ENCODE peak calls at places on chromosomes 13 and 19, in eight cellular contexts. One of them, this sample, is unnamed. For H3K9me3, the result is how much of the 10 kb centered on the place peaks cover.

GRCh38 chr19:56111601-56112312 is 9.3 kb downstream of the ZNF787 start:
- DNase-seq in body of pancreas: peak
- DNase-seq in breast epithelium: no peak
- DNase-seq in IMR-90: no peak
- DNase-seq in tibial artery: no peak
- DNase-seq in K562: no peak
- DNase-seq in upper lobe of right lung: peak
- DNase-seq in tibial nerve: no peak
- DNase-seq in this sample: no peak

GRCh38 chr13:41995946-41996345 is 35.0 kb upstream of the VWA8 start:
- DNase-seq in upper lobe of right lung: peak
- DNase-seq in body of pancreas: no peak
- DNase-seq in breast epithelium: no peak
- DNase-seq in tibial artery: no peak
- DNase-seq in K562: peak
- DNase-seq in tibial nerve: no peak
- DNase-seq in IMR-90: peak
- DNase-seq in this sample: no peak

GRCh38 chr13:28505543-28506135 is 10.7 kb upstream of the FLT1 start:
- DNase-seq in upper lobe of right lung: no peak
- DNase-seq in K562: no peak
- DNase-seq in IMR-90: no peak
- DNase-seq in tibial artery: no peak
- DNase-seq in body of pancreas: no peak
- DNase-seq in breast epithelium: no peak
- DNase-seq in tibial nerve: no peak
- DNase-seq in this sample: no peak

GRCh38 chr19:50204811-50205675 is 1.6 kb downstream of the MYH14 start:
- DNase-seq in tibial artery: no peak
- DNase-seq in IMR-90: no peak
- DNase-seq in body of pancreas: peak
- DNase-seq in K562: peak
- DNase-seq in upper lobe of right lung: peak
- DNase-seq in tibial nerve: no peak
- DNase-seq in breast epithelium: peak
- DNase-seq in this sample: no peak

GRCh38 chr19:14683439-14683838 is 6.4 kb upstream of the ZNF333 start:
- DNase-seq in upper lobe of right lung: no peak
- DNase-seq in K562: no peak
- DNase-seq in IMR-90: no peak
- DNase-seq in breast epithelium: no peak
- DNase-seq in body of pancreas: no peak
- DNase-seq in tibial artery: no peak
- DNase-seq in tibial nerve: no peak
- DNase-seq in this sample: no peak

GRCh38 chr19:30020189-30020588 is 78.2 kb downstream of the URI1 start:
- DNase-seq in K562: no peak
- DNase-seq in upper lobe of right lung: no peak
- DNase-seq in IMR-90: no peak
- DNase-seq in breast epithelium: no peak
- DNase-seq in tibial nerve: no peak
- DNase-seq in tibial artery: no peak
- DNase-seq in body of pancreas: no peak
- DNase-seq in this sample: no peak

GRCh38 chr13:94327318-94327717 is 152.2 kb downstream of the DCT start:
- DNase-seq in body of pancreas: no peak
- DNase-seq in breast epithelium: no peak
- DNase-seq in tibial nerve: no peak
- DNase-seq in upper lobe of right lung: no peak
- DNase-seq in IMR-90: no peak
- DNase-seq in tibial artery: no peak
- DNase-seq in K562: no peak
- DNase-seq in this sample: no peak

GRCh38 chr13:40666905-40667621 is 622 bp upstream of the FOXO1 start:
- DNase-seq in upper lobe of right lung: peak
- DNase-seq in tibial artery: peak
- DNase-seq in IMR-90: no peak
- DNase-seq in body of pancreas: peak
- DNase-seq in breast epithelium: peak
- DNase-seq in K562: peak
- DNase-seq in tibial nerve: peak
- DNase-seq in this sample: peak

GRCh38 chr13:21435710-21436151 is 23.4 kb downstream of the ZDHHC20 start:
- DNase-seq in upper lobe of right lung: peak
- DNase-seq in tibial nerve: no peak
- DNase-seq in IMR-90: peak
- DNase-seq in tibial artery: peak
- DNase-seq in breast epithelium: no peak
- DNase-seq in K562: peak
- DNase-seq in body of pancreas: peak
- DNase-seq in this sample: no peak

GRCh38 chr13:41652735-41653361 is 195.5 kb downstream of the RGCC start:
- DNase-seq in tibial nerve: no peak
- DNase-seq in body of pancreas: peak
- DNase-seq in K562: peak
- DNase-seq in breast epithelium: no peak
- DNase-seq in IMR-90: peak
- DNase-seq in upper lobe of right lung: no peak
- DNase-seq in tibial artery: no peak
- DNase-seq in this sample: peak

GRCh38 chr13:74114202-74114601 is 20.0 kb downstream of the KLF12 start:
- DNase-seq in tibial nerve: no peak
- DNase-seq in tibial artery: no peak
- DNase-seq in body of pancreas: no peak
- DNase-seq in upper lobe of right lung: no peak
- DNase-seq in K562: no peak
- DNase-seq in IMR-90: peak
- DNase-seq in breast epithelium: no peak
- DNase-seq in this sample: no peak

GRCh38 chr13:48571121-48571901 is 38.4 kb upstream of the RCBTB2 start:
- DNase-seq in upper lobe of right lung: no peak
- DNase-seq in IMR-90: peak
- DNase-seq in tibial nerve: no peak
- DNase-seq in breast epithelium: no peak
- DNase-seq in tibial artery: no peak
- DNase-seq in K562: no peak
- DNase-seq in body of pancreas: no peak
- DNase-seq in this sample: no peak

GRCh38 chr13:23578411-23579071 is 8.3 kb downstream of the TNFRSF19 start:
- DNase-seq in K562: peak
- DNase-seq in upper lobe of right lung: peak
- DNase-seq in tibial nerve: peak
- DNase-seq in tibial artery: peak
- DNase-seq in IMR-90: peak
- DNase-seq in body of pancreas: peak
- DNase-seq in breast epithelium: peak
- DNase-seq in this sample: peak

GRCh38 chr13:73499685-73500084 is 440.9 kb downstream of the KLF5 start:
- DNase-seq in tibial nerve: no peak
- DNase-seq in tibial artery: no peak
- DNase-seq in upper lobe of right lung: no peak
- DNase-seq in body of pancreas: no peak
- DNase-seq in breast epithelium: no peak
- DNase-seq in K562: no peak
- DNase-seq in IMR-90: no peak
- DNase-seq in this sample: no peak

GRCh38 chr13:110869805-110870706 is 44.8 kb downstream of the ANKRD10 start:
- DNase-seq in IMR-90: peak
- DNase-seq in tibial artery: peak
- DNase-seq in tibial nerve: peak
- DNase-seq in upper lobe of right lung: peak
- DNase-seq in breast epithelium: peak
- DNase-seq in body of pancreas: peak
- DNase-seq in K562: peak
- DNase-seq in this sample: no peak

GRCh38 chr13:28046981-28047380 is 53.4 kb downstream of the FLT3 start:
- DNase-seq in breast epithelium: no peak
- DNase-seq in tibial nerve: no peak
- DNase-seq in IMR-90: peak
- DNase-seq in K562: no peak
- DNase-seq in upper lobe of right lung: no peak
- DNase-seq in body of pancreas: no peak
- DNase-seq in tibial artery: no peak
- DNase-seq in this sample: no peak

GRCh38 chr19:57434386-57435061 is 601 bp upstream of the ZNF749 start:
- DNase-seq in body of pancreas: no peak
- DNase-seq in tibial artery: no peak
- DNase-seq in upper lobe of right lung: no peak
- DNase-seq in tibial nerve: no peak
- DNase-seq in IMR-90: no peak
- DNase-seq in K562: no peak
- DNase-seq in breast epithelium: no peak
- DNase-seq in this sample: no peak
- H3K27ac ChIP-seq in body of pancreas: no peak
- H3K27ac ChIP-seq in tibial artery: peak
- H3K27ac ChIP-seq in upper lobe of right lung: no peak
- H3K27ac ChIP-seq in tibial nerve: no peak
- H3K27ac ChIP-seq in IMR-90: peak
- H3K27ac ChIP-seq in K562: peak
- H3K27ac ChIP-seq in breast epithelium: peak
- H3K27ac ChIP-seq in this sample: no peak

GRCh38 chr19:8814176-8814575 is 17.9 kb downstream of the ZNF558 start:
- DNase-seq in IMR-90: no peak
- DNase-seq in upper lobe of right lung: no peak
- DNase-seq in tibial nerve: no peak
- DNase-seq in body of pancreas: no peak
- DNase-seq in K562: no peak
- DNase-seq in tibial artery: no peak
- DNase-seq in breast epithelium: no peak
- DNase-seq in this sample: no peak
- H3K9me3 ChIP-seq in IMR-90: half or more
- H3K9me3 ChIP-seq in upper lobe of right lung: half or more
- H3K9me3 ChIP-seq in tibial nerve: half or more
- H3K9me3 ChIP-seq in body of pancreas: under half
- H3K9me3 ChIP-seq in K562: under half
- H3K9me3 ChIP-seq in tibial artery: half or more
- H3K9me3 ChIP-seq in breast epithelium: half or more
- H3K9me3 ChIP-seq in this sample: half or more

GRCh38 chr13:97573011-97573410 is 139.0 kb downstream of the RAP2A start:
- DNase-seq in tibial artery: no peak
- DNase-seq in breast epithelium: no peak
- DNase-seq in body of pancreas: no peak
- DNase-seq in tibial nerve: no peak
- DNase-seq in K562: no peak
- DNase-seq in upper lobe of right lung: no peak
- DNase-seq in IMR-90: peak
- DNase-seq in this sample: no peak

GRCh38 chr13:97577026-97577425 is 143.1 kb downstream of the RAP2A start:
- DNase-seq in tibial nerve: no peak
- DNase-seq in breast epithelium: no peak
- DNase-seq in IMR-90: no peak
- DNase-seq in tibial artery: no peak
- DNase-seq in upper lobe of right lung: no peak
- DNase-seq in K562: no peak
- DNase-seq in body of pancreas: no peak
- DNase-seq in this sample: no peak

GRCh38 chr13:97574926-97575325 is 141.0 kb downstream of the RAP2A start:
- DNase-seq in K562: no peak
- DNase-seq in breast epithelium: no peak
- DNase-seq in IMR-90: peak
- DNase-seq in tibial artery: no peak
- DNase-seq in body of pancreas: no peak
- DNase-seq in tibial nerve: no peak
- DNase-seq in upper lobe of right lung: no peak
- DNase-seq in this sample: no peak
- TF ChIP-seq CTCF in K562: peak
- TF ChIP-seq CTCF in breast epithelium: no peak
- TF ChIP-seq CTCF in IMR-90: peak
- TF ChIP-seq CTCF in tibial artery: no peak
- TF ChIP-seq CTCF in body of pancreas: no peak
- TF ChIP-seq CTCF in tibial nerve: peak
- TF ChIP-seq CTCF in upper lobe of right lung: peak
- TF ChIP-seq CTCF in this sample: no peak

DNA sequence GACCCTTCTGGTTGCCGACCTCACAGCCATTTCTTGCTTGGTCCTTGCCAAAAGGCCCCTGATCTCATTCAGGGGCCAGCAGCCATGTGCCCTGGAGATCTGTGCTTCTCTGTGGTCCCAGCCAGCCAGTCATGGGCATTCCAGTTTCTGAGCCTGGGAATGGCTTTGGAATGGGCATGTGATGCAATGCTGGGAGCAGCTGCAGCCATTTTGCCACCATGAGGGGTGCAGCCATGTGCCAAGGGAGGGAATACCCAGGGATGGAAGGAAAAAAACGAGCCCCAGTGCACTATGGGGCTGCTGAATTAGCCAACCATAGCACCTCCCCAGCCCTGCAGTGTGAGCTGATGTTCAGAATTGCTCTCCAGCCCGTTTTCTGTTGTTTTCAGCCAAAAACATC is 26.3 kb downstream of the F2RL3 start:
- DNase-seq in K562: no peak
- DNase-seq in body of pancreas: no peak
- DNase-seq in IMR-90: no peak
- DNase-seq in tibial nerve: no peak
- DNase-seq in upper lobe of right lung: peak
- DNase-seq in tibial artery: no peak
- DNase-seq in breast epithelium: no peak
- DNase-seq in this sample: no peak
- H3K27ac ChIP-seq in K562: no peak
- H3K27ac ChIP-seq in body of pancreas: no peak
- H3K27ac ChIP-seq in IMR-90: no peak
- H3K27ac ChIP-seq in tibial nerve: no peak
- H3K27ac ChIP-seq in upper lobe of right lung: no peak
- H3K27ac ChIP-seq in tibial artery: no peak
- H3K27ac ChIP-seq in breast epithelium: no peak
- H3K27ac ChIP-seq in this sample: no peak

DNA sequence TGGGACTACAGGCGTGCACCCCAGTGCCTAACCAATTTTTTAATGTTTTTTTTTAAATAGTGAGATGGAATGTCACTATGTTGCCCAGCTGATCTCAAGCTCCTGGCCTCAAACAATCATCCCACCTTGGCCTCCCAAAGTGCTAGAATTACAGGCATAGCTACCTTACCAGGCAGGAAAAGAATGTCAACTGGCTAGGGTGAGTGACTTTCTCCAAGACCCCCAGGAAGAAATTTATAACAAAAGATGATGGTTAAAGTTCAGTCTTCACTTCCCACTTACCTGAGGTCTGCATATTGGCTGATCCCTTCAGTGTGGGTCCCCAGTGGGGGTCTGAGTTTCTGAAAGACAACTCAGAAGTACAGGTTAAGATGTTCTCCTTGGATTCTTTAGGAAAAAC is 893.0 kb downstream of the UQCRFS1 start:
- DNase-seq in tibial nerve: no peak
- DNase-seq in body of pancreas: no peak
- DNase-seq in upper lobe of right lung: no peak
- DNase-seq in IMR-90: no peak
- DNase-seq in K562: no peak
- DNase-seq in breast epithelium: no peak
- DNase-seq in tibial artery: no peak
- DNase-seq in this sample: no peak
- H3K9me3 ChIP-seq in tibial nerve: under half
- H3K9me3 ChIP-seq in body of pancreas: under half
- H3K9me3 ChIP-seq in upper lobe of right lung: under half
- H3K9me3 ChIP-seq in IMR-90: under half
- H3K9me3 ChIP-seq in K562: under half
- H3K9me3 ChIP-seq in breast epithelium: under half
- H3K9me3 ChIP-seq in tibial artery: under half
- H3K9me3 ChIP-seq in this sample: under half

This sample was measured in CD4-positive, alpha-beta T cell.